ENCODE peak calls at places on chromosomes 3 and 15, in seven cellular contexts. C is MM.1S, E is mucosa of descending colon, U is astrocyte of the cerebellum, K is cardiac fibroblast, L is uterus, G is GM12865. J is an unnamed sample.

GRCh38 chr3:181692850-181693154 is 18.9 kb upstream of the SOX2 start:
- DNase-seq in C (no peak), E (no peak), U (no peak), K (no peak), L (no peak), G (no peak), J (no peak)

GRCh38 chr3:58640700-58641372 is 25.7 kb downstream of the FAM3D start:
- DNase-seq in C (peak; percentile 62), E (peak; percentile 81), U (peak; percentile 78), K (peak; percentile 79), L (peak; percentile 54), G (peak; percentile 66), J (peak; percentile 87)

GRCh38 chr15:52114256-52114655 is 1.7 kb upstream of the BCL2L10 start:
- DNase-seq in C (no peak), E (no peak), U (no peak), K (no peak), L (no peak), G (no peak), J (no peak)

GRCh38 chr15:75349851-75350588 is 3.2 kb downstream of the NEIL1 start:
- DNase-seq in C (no peak), E (peak; percentile 85), U (no peak), K (no peak), L (no peak), G (peak; percentile 87), J (peak; percentile 73)

GRCh38 chr3:39381432-39381831 is 1.7 kb upstream of the SLC25A38 start:
- DNase-seq in C (no peak), E (no peak), U (no peak), K (no peak), L (no peak), G (no peak), J (no peak)

GRCh38 chr3:122728756-122729514 is 48.3 kb downstream of the PARP14 start:
- DNase-seq in C (no peak), E (no peak), U (no peak), K (no peak), L (no peak), G (no peak), J (no peak)

GRCh38 chr15:71526061-71526460 is 284.3 kb upstream of the NR2E3 start:
- DNase-seq in C (no peak), E (no peak), U (peak; percentile 43), K (peak; percentile 27), L (no peak), G (no peak), J (no peak)

GRCh38 chr3:45275006-45275704 is 49.1 kb upstream of the TMEM158 start:
- DNase-seq in C (no peak), E (no peak), U (no peak), K (no peak), L (no peak), G (no peak), J (no peak)

GRCh38 chr3:38985581-38985980 is 66.2 kb downstream of the SCN11A start:
- DNase-seq in C (no peak), E (no peak), U (no peak), K (no peak), L (no peak), G (no peak), J (no peak)

GRCh38 chr3:182644800-182645433 is 148.4 kb upstream of the ATP11B start:
- DNase-seq in C (no peak), E (no peak), U (no peak), K (no peak), L (no peak), G (peak; percentile 5), J (no peak)

GRCh38 chr3:122502139-122502538 is 12.6 kb downstream of the KPNA1 start:
- DNase-seq in C (no peak), E (no peak), U (no peak), K (no peak), L (no peak), G (no peak), J (no peak)

GRCh38 chr15:71823801-71824200 is 13.4 kb downstream of the NR2E3 start:
- DNase-seq in C (no peak), E (no peak), U (no peak), K (no peak), L (no peak), G (no peak), J (no peak)

GRCh38 chr3:25689226-25689625 is 24.5 kb upstream of the TOP2B start:
- DNase-seq in C (no peak), E (no peak), U (no peak), K (peak; percentile 2), L (no peak), G (no peak), J (no peak)

GRCh38 chr3:101827211-101828174 is 21.8 kb upstream of the NFKBIZ start:
- DNase-seq in C (peak; percentile 92), E (peak; percentile 81), U (peak; percentile 55), K (peak; percentile 82), L (peak; percentile 86), G (peak; percentile 97), J (peak; percentile 71)

DNA sequence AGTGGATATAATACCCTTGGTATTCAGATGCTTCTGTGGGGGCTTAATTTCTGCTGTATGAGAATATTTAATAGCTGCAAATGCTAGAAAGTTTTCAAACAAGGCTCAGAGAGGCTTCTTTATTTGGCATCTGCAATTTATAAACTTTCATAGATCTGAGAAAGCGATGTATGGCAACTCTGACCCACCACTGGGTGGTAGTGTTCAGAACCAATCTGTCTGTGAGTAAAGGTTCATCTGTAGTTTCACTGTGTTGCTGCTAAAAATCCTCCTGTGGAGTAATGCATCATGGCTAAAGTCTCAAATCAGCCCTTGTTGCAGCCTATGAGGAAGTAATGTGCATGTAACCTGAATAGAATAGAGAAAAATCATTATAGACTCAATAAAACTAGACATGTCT is 47.4 kb downstream of the CLSTN2 start:
- DNase-seq in C (no peak), E (no peak), U (peak; percentile 3), K (peak; percentile 1), L (no peak), G (no peak), J (no peak)
- TF ChIP-seq CTCF in C (no peak), E (no peak), U (peak; percentile 45), K (no peak), L (no peak), G (no peak), J (no peak)

DNA sequence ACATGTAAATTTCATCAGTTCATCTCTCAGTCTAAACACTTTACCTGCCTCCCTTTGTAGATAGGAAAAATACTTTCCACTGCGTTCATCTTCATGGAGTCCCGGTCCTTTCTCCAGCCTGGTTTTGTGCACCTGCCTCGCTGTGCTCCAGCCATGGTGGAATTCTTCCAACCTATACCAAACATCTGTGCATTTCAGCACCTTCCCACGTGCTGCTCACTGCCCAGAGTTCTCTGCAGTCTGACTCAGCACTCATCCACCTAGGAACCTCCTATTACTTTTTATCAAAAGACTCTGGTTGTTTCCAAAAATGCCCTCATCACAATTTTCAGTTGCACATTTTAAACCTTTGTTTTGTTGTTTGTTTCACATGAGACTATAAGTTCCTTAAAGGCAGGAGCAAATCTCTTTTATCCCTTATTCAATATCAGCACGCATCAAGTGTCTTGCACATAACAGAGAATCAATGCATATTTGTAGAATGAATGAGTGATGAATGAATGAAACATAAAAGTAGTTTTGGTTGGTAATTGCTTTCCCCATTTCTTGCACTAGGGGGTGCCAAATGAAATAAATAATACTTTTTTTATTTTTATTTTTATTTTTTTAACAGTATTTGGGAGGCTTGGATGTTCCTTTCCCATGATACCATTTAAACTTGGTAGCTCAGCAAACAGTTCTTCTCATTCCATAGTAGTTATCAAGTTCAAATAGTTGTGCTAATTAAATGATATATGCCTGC is 30.2 kb upstream of the ADAMTS9 start:
- DNase-seq in C (no peak), E (no peak), U (no peak), K (peak; percentile 12), L (no peak), G (no peak), J (no peak)
- TF ChIP-seq CTCF in C (peak; percentile 26), E (no peak), U (peak; percentile 11), K (peak; percentile 39), L (no peak), G (no peak), J (no peak)

DNA sequence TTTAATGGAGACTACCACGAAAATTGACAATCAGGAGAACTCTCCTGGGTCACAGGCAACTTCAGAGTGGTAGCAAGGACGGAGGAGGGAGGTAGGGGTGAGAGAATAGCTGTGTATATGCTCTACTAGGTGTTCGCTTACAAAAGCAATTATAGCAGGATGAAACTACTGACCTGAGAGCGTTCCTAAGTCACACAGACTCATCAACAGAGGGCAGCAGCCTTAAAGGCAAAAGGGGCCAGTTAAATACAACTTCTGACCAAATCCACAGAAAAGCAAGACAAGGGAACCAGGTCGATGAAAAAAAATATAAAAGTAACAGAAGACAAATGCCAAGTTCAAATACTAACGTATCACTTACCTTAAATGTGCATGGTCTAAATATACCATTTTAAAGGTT is 894.6 kb downstream of the PLOD2 start:
- DNase-seq in C (no peak), E (no peak), U (no peak), K (no peak), L (no peak), G (peak; percentile 12), J (no peak)
- TF ChIP-seq CTCF in C (no peak), E (no peak), U (no peak), K (no peak), L (no peak), G (no peak), J (no peak)

GRCh38 chr3:43998374-43998840 is 243.3 kb upstream of the TOPAZ1 start:
- DNase-seq in C (peak; percentile 19), E (no peak), U (no peak), K (no peak), L (no peak), G (no peak), J (no peak)

GRCh38 chr3:43995078-43995928 is 246.4 kb upstream of the TOPAZ1 start:
- DNase-seq in C (peak; percentile 51), E (no peak), U (no peak), K (peak; percentile 11), L (no peak), G (peak; percentile 67), J (peak; percentile 70)

GRCh38 chr3:43995929-43996378 is 245.7 kb upstream of the TOPAZ1 start:
- DNase-seq in C (peak; percentile 19), E (no peak), U (no peak), K (no peak), L (no peak), G (peak; percentile 35), J (peak; percentile 43)

GRCh38 chr3:43997788-43998373 is 243.8 kb upstream of the TOPAZ1 start:
- DNase-seq in C (no peak), E (no peak), U (no peak), K (no peak), L (no peak), G (peak; percentile 45), J (peak; percentile 51)

DNA sequence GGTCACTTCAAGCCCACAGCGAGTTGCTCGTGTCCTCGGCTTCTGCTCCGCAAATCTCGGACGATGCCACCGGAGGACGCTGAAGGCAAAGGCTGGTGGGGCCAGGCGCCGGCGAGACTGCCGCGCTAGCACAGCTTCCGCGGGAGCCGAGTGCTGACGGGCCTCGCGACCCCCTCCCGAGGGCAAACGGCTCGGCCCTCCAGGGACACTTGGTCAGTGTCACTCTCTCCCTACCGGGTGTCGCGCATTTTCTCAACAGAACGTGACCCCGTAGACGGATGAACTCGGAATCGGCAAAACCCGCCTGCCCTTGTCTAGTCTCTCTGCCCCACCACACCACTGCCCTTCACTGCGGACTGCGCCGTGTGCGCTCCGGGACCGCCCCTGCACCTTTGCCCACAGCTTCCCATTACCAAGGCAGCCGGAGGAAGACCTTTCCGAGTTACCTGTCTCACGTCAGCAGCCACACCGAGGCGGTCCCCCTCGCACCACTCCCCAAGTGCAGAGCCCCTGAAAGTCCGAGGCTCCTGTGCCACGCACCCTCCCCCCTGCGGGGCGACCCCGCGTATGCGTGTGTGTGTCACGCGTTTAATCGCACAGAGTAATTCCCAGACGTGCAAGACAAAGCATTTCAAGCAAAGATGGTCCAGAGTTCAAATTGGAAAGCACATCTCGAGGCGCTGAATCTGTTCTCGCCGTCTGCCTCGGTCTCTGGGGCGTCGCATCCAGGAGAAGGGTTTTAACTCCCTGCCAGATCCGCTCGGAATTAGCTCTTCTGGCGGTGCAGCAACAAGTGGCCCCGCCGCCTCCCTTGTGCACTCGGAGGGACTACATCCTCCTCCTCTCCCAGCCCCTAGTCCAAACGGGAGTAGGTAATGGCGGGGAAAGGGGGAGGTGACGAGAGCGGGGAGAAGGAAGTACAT is 245.0 kb upstream of the TOPAZ1 start:
- DNase-seq in C (peak; percentile 72), E (no peak), U (peak; percentile 5), K (peak; percentile 22), L (no peak), G (peak; percentile 78), J (peak; percentile 71)
- TF ChIP-seq CTCF in C (peak; percentile 53), E (no peak), U (peak; percentile 42), K (no peak), L (no peak), G (peak; percentile 66), J (peak; percentile 79)